ENCODE peak calls at places on chromosomes 3 and 15, in four cellular contexts. A, M, W and L are unnamed samples.
A peak's percentile ranks its signal among the peaks of the same experiment; 100 is the strongest.

GRCh38 chr3:100963041-100963440 is 30.2 kb downstream of the ABI3BP start:
- DNase-seq in M (no peak), A (no peak), W (no peak), L (no peak)

GRCh38 chr15:68678746-68679145 is 100.0 kb downstream of the CORO2B start:
- DNase-seq in M (no peak), A (no peak), W (no peak), L (no peak)

GRCh38 chr15:74917676-74918075 is 11.0 kb upstream of the FAM219B start:
- DNase-seq in W (no peak), A (peak; percentile 8), M (no peak), L (no peak)

GRCh38 chr15:48112242-48112641 is 8.5 kb upstream of the SLC24A5 start:
- DNase-seq in M (peak; percentile 38), A (peak; percentile 30), W (peak; percentile 82), L (peak; percentile 25)

GRCh38 chr15:100901702-100902435 is 17.3 kb upstream of the LRRK1 start:
- DNase-seq in A (no peak), M (no peak), W (no peak), L (no peak)

GRCh38 chr3:159928071-159928491 is 60.6 kb upstream of the IL12A start:
- DNase-seq in A (peak; percentile 45), W (no peak), M (no peak), L (no peak)

GRCh38 chr3:89173546-89173945 is 66.1 kb downstream of the EPHA3 start:
- DNase-seq in W (no peak), M (no peak), A (peak; percentile 3), L (no peak)

GRCh38 chr3:6180171-6180570 is 680.7 kb upstream of the GRM7 start:
- DNase-seq in W (no peak), M (no peak), A (no peak), L (no peak)

DNA sequence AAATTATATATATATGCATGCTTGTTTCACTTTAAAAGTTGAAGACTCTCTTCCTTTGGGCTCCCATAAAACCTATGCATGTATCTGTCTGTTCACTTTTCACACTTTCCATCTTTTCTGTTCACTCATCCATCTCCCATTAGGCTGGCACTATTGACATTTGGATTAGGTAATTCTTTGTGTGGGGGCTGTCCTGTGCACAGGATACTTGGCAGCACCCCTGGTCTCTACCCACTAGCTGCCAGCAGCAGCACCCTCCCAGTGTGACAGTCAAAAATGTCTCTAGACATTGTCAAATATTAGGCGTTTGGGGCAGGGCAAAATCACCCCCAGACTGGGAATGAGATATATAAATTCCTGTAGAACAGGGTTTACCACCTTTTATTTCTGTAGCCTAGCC is 72.3 kb upstream of the EIF1B start:
- DNase-seq in M (no peak), A (no peak), W (no peak), L (no peak)
- H3K4me2 ChIP-seq in M (no peak overlapping the region), A (no peak overlapping the region), W (no peak overlapping the region), L (no peak overlapping the region)

GRCh38 chr15:39623550-39623931 is 42.7 kb downstream of the THBS1 start:
- DNase-seq in A (no peak), W (no peak), M (no peak), L (no peak)
- H2BK5ac ChIP-seq in A (no peak overlapping the region), W (no peak overlapping the region), M (no peak overlapping the region), L (no peak overlapping the region)

GRCh38 chr3:76812649-76813048 is 227.2 kb upstream of the ROBO2 start:
- DNase-seq in M (no peak), W (no peak), A (no peak), L (no peak)

DNA sequence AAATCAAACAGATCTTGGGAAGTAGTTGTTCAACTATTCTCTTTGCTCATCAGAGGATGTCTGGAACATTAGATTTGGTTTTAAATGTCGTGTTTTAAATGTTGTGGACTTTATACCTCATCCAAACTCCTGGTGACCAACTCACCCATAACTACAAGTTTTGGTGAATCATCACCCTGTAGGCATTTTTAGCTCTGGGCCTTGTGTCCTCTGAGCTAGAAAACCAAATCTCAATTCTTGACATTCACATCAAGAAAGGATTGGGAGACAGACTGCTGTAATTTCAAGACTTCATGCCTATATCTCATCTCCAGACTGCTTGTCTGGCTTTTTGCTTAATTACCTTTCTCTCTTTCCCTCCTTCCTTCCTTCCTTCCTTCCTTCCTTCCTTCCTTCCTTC is 228.5 kb upstream of the ROBO2 start:
- DNase-seq in A (peak; percentile 1), W (no peak), M (no peak), L (no peak)
- H3K4me2 ChIP-seq in A (no peak overlapping the region), W (no peak overlapping the region), M (no peak overlapping the region), L (no peak overlapping the region)

GRCh38 chr3:134993011-134993410 is 198.0 kb downstream of the EPHB1 start:
- DNase-seq in A (no peak), W (no peak), M (no peak), L (no peak)
- H2BK5ac ChIP-seq in A (no peak overlapping the region), W (no peak overlapping the region), M (no peak overlapping the region), L (no peak overlapping the region)

GRCh38 chr15:56988219-56988618 is 69.8 kb downstream of the TCF12 start:
- DNase-seq in A (no peak), M (no peak), W (no peak), L (no peak)

GRCh38 chr15:56987286-56987685 is 68.8 kb downstream of the TCF12 start:
- DNase-seq in A (no peak), W (no peak), M (no peak), L (no peak)

GRCh38 chr15:56994280-56994679 is 75.8 kb downstream of the TCF12 start:
- DNase-seq in W (no peak), M (no peak), A (no peak), L (no peak)

GRCh38 chr15:56989411-56989924 is 71.0 kb downstream of the TCF12 start:
- DNase-seq in M (no peak), A (peak; percentile 17), W (no peak), L (no peak)

GRCh38 chr15:56991017-56991416 is 72.6 kb downstream of the TCF12 start:
- DNase-seq in A (no peak), M (no peak), W (no peak), L (no peak)
- H3K4me2 ChIP-seq in A (no peak overlapping the region), M (no peak overlapping the region), W (no peak overlapping the region), L (no peak overlapping the region)

GRCh38 chr15:33098082-33099058 is 96.1 kb downstream of the FMN1 start:
- DNase-seq in A (peak; percentile 91), W (peak; percentile 68), M (no peak), L (peak; percentile 47)
- H2BK5ac ChIP-seq in A (peak overlapping the region; percentile 99), W (no peak overlapping the region), M (no peak overlapping the region), L (no peak overlapping the region)

GRCh38 chr3:196432137-196432879 is at the start of gene UBXN7:
- DNase-seq in M (peak; percentile 97), W (peak; percentile 97), A (peak; percentile 90), L (peak; percentile 93)
- H3K4me2 ChIP-seq in M (peak within 1 kb of the TSS; percentile 89), W (peak within 1 kb of the TSS; percentile 73), A (peak within 1 kb of the TSS; percentile 67), L (peak within 1 kb of the TSS; percentile 95)